ENCODE peak calls at places on chromosomes 16 and 17, in five cellular contexts. Z is mucosa of descending colon; E is T-cell; Y is activated CD8-positive, alpha-beta memory T cell treated with anti-CD3 and anti-CD28 coated beads, Interleukin-2, amount 10 ng/mL, durations not matched to agents 7 days and 5 days; F is aorta. U is an unnamed sample.

GRCh38 chr16:842061-842476 is 41.5 kb upstream of the GNG13 start:
- ATAC-seq in Z (peak), E (no peak), Y (no peak), F (peak), U (peak)

GRCh38 chr17:17414316-17414937 is 62.4 kb upstream of the MED9 start:
- ATAC-seq in Z (no peak), E (no peak), Y (no peak), F (peak), U (peak)

GRCh38 chr17:29157310-29157709 is 22.9 kb downstream of the MYO18A start:
- ATAC-seq in Z (no peak), E (no peak), Y (no peak), F (no peak), U (peak)

GRCh38 chr16:11162571-11163268 is 93.3 kb downstream of the SOCS1 start:
- ATAC-seq in Z (no peak), E (no peak), Y (no peak), F (no peak), U (no peak)

GRCh38 chr16:54677551-54677950 is 253.1 kb upstream of the IRX5 start:
- ATAC-seq in Z (no peak), E (no peak), Y (no peak), F (no peak), U (peak)

GRCh38 chr17:42530952-42531454 is 5.0 kb upstream of the NAGLU start:
- ATAC-seq in Z (no peak), E (no peak), Y (no peak), F (no peak), U (no peak)

GRCh38 chr16:4263504-4264436 is 9.1 kb downstream of the TFAP4 start:
- ATAC-seq in Z (peak), E (no peak), Y (peak), F (peak), U (peak)

GRCh38 chr16:2963611-2964415 is at the start of gene KREMEN2:
- ATAC-seq in Z (no peak), E (no peak), Y (no peak), F (no peak), U (peak)

GRCh38 chr16:57358527-57359095 is at the start of gene CCL22:
- ATAC-seq in Z (peak), E (no peak), Y (no peak), F (no peak), U (peak)

GRCh38 chr16:49562228-49562627 is 188.6 kb downstream of the C16orf78 start:
- ATAC-seq in Z (no peak), E (no peak), Y (no peak), F (no peak), U (no peak)

GRCh38 chr16:363110-364090 is 6.9 kb downstream of the MRPL28 start:
- ATAC-seq in Z (no peak), E (no peak), Y (no peak), F (no peak), U (no peak)

GRCh38 chr16:2473999-2474876 is 689 bp upstream of the TBC1D24 start:
- ATAC-seq in Z (peak), E (peak), Y (peak), F (peak), U (peak)

GRCh38 chr16:86300746-86301480 is 209.4 kb upstream of the FOXF1 start:
- ATAC-seq in Z (no peak), E (no peak), Y (no peak), F (no peak), U (no peak)

GRCh38 chr17:45790296-45790922 is 6.3 kb downstream of the CRHR1 start:
- ATAC-seq in Z (no peak), E (no peak), Y (no peak), F (no peak), U (peak)

GRCh38 chr16:35319536-35320192 is 1860.3 kb downstream of the TP53TG3F start:
- ATAC-seq in Z (no peak), E (no peak), Y (no peak), F (no peak), U (no peak)

GRCh38 chr16:17408955-17409441 is 61.8 kb downstream of the XYLT1 start:
- ATAC-seq in Z (peak), E (no peak), Y (no peak), F (no peak), U (no peak)

GRCh38 chr16:58063377-58064076 is 38.0 kb downstream of the MMP15 start:
- ATAC-seq in Z (no peak), E (no peak), Y (no peak), F (no peak), U (no peak)

GRCh38 chr17:40203131-40203530 is 16.0 kb upstream of the WIPF2 start:
- ATAC-seq in Z (peak), E (no peak), Y (no peak), F (no peak), U (no peak)

GRCh38 chr17:79849953-79850352 is 10.7 kb upstream of the CBX4 start:
- ATAC-seq in Z (no peak), E (no peak), Y (no peak), F (no peak), U (no peak)

GRCh38 chr17:791807-792206 is 9.7 kb downstream of the MRM3 start:
- ATAC-seq in Z (no peak), E (no peak), Y (no peak), F (no peak), U (no peak)

GRCh38 chr17:56793947-56794346 is 39.8 kb downstream of the C17orf67 start:
- ATAC-seq in Z (no peak), E (no peak), Y (no peak), F (no peak), U (peak)

GRCh38 chr17:48549909-48550308 is 5.0 kb upstream of the HOXB2 start:
- ATAC-seq in Z (no peak), E (no peak), Y (no peak), F (no peak), U (no peak)

GRCh38 chr16:89289428-89290395 is 72.2 kb downstream of the ZNF778 start:
- ATAC-seq in Z (peak), E (peak), Y (peak), F (peak), U (peak)

GRCh38 chr17:50541402-50541915 is 5.5 kb upstream of the SPATA20 start:
- ATAC-seq in Z (no peak), E (no peak), Y (no peak), F (no peak), U (no peak)

GRCh38 chr16:3788711-3789374 is 71.5 kb upstream of the TRAP1 start:
- ATAC-seq in Z (no peak), E (no peak), Y (peak), F (no peak), U (no peak)

GRCh38 chr17:31877911-31878702 is 19.1 kb upstream of the COPRS start:
- ATAC-seq in Z (no peak), E (no peak), Y (peak), F (peak), U (no peak)

GRCh38 chr17:72591500-72592241 is 470.9 kb downstream of the SOX9 start:
- ATAC-seq in Z (peak), E (no peak), Y (peak), F (peak), U (peak)

GRCh38 chr17:76102944-76103273 is 678 bp downstream of the EXOC7 start:
- ATAC-seq in Z (peak), E (no peak), Y (no peak), F (no peak), U (peak)

GRCh38 chr16:50629334-50629733 is 51.8 kb downstream of the SNX20 start:
- ATAC-seq in Z (no peak), E (no peak), Y (no peak), F (no peak), U (no peak)

GRCh38 chr16:10180771-10181163 is 1.5 kb downstream of the GRIN2A start:
- ATAC-seq in Z (peak), E (no peak), Y (no peak), F (peak), U (no peak)

GRCh38 chr16:81632392-81633146 is 146.5 kb upstream of the PLCG2 start:
- ATAC-seq in Z (peak), E (peak), Y (peak), F (no peak), U (peak)

GRCh38 chr16:29154676-29155121 is 169.8 kb downstream of the LAT start:
- ATAC-seq in Z (no peak), E (no peak), Y (no peak), F (no peak), U (no peak)

GRCh38 chr16:30721167-30721566 is 22.2 kb downstream of the SRCAP start:
- ATAC-seq in Z (no peak), E (no peak), Y (no peak), F (no peak), U (no peak)